ENCODE peak calls at places on chromosomes 11 and 22, in ten cellular contexts. One of them, this sample, is unnamed.

GRCh38 chr11:104588975-104589374 is 309.3 kb downstream of the CASP12 start:
- DNase-seq in lower lobe of right lung: no peak
- DNase-seq in cardiac muscle cell: peak
- DNase-seq in astrocyte: no peak
- DNase-seq in transverse colon: no peak
- DNase-seq in upper lobe of right lung: no peak
- DNase-seq in neural progenitor cell: no peak
- DNase-seq in endodermal cell: no peak
- DNase-seq in sigmoid colon: no peak
- DNase-seq in H9: no peak
- DNase-seq in this sample: no peak

GRCh38 chr11:10622957-10623787 is 54.7 kb upstream of the LYVE1 start:
- DNase-seq in endodermal cell: peak
- DNase-seq in transverse colon: no peak
- DNase-seq in neural progenitor cell: no peak
- DNase-seq in H9: no peak
- DNase-seq in lower lobe of right lung: no peak
- DNase-seq in astrocyte: no peak
- DNase-seq in sigmoid colon: peak
- DNase-seq in cardiac muscle cell: no peak
- DNase-seq in upper lobe of right lung: no peak
- DNase-seq in this sample: no peak

GRCh38 chr11:94845622-94846021 is 77.5 kb downstream of the AMOTL1 start:
- DNase-seq in transverse colon: no peak
- DNase-seq in neural progenitor cell: no peak
- DNase-seq in lower lobe of right lung: peak
- DNase-seq in astrocyte: no peak
- DNase-seq in endodermal cell: no peak
- DNase-seq in upper lobe of right lung: no peak
- DNase-seq in H9: no peak
- DNase-seq in cardiac muscle cell: no peak
- DNase-seq in sigmoid colon: peak
- DNase-seq in this sample: peak

GRCh38 chr11:70252844-70253243 is 17.6 kb upstream of the PPFIA1 start:
- DNase-seq in sigmoid colon: no peak
- DNase-seq in H9: no peak
- DNase-seq in transverse colon: no peak
- DNase-seq in endodermal cell: no peak
- DNase-seq in cardiac muscle cell: no peak
- DNase-seq in lower lobe of right lung: no peak
- DNase-seq in neural progenitor cell: no peak
- DNase-seq in upper lobe of right lung: no peak
- DNase-seq in astrocyte: no peak
- DNase-seq in this sample: no peak

GRCh38 chr22:47206819-47207218 is 444.4 kb downstream of the TBC1D22A start:
- DNase-seq in lower lobe of right lung: no peak
- DNase-seq in astrocyte: no peak
- DNase-seq in upper lobe of right lung: no peak
- DNase-seq in neural progenitor cell: no peak
- DNase-seq in transverse colon: no peak
- DNase-seq in sigmoid colon: peak
- DNase-seq in cardiac muscle cell: no peak
- DNase-seq in H9: no peak
- DNase-seq in endodermal cell: peak
- DNase-seq in this sample: no peak

GRCh38 chr11:110097459-110098012 is 4.3 kb downstream of the ZC3H12C start:
- DNase-seq in H9: no peak
- DNase-seq in sigmoid colon: no peak
- DNase-seq in cardiac muscle cell: no peak
- DNase-seq in transverse colon: no peak
- DNase-seq in lower lobe of right lung: no peak
- DNase-seq in upper lobe of right lung: no peak
- DNase-seq in neural progenitor cell: no peak
- DNase-seq in endodermal cell: no peak
- DNase-seq in astrocyte: no peak
- DNase-seq in this sample: no peak

GRCh38 chr22:20823264-20823663 is 35.3 kb downstream of the PI4KA start:
- DNase-seq in astrocyte: no peak
- DNase-seq in upper lobe of right lung: no peak
- DNase-seq in endodermal cell: no peak
- DNase-seq in transverse colon: no peak
- DNase-seq in cardiac muscle cell: no peak
- DNase-seq in sigmoid colon: no peak
- DNase-seq in neural progenitor cell: no peak
- DNase-seq in lower lobe of right lung: no peak
- DNase-seq in H9: no peak
- DNase-seq in this sample: no peak

GRCh38 chr11:134150195-134150903 is 73.4 kb downstream of the NCAPD3 start:
- DNase-seq in transverse colon: peak
- DNase-seq in neural progenitor cell: no peak
- DNase-seq in sigmoid colon: peak
- DNase-seq in H9: no peak
- DNase-seq in lower lobe of right lung: no peak
- DNase-seq in endodermal cell: no peak
- DNase-seq in cardiac muscle cell: no peak
- DNase-seq in astrocyte: no peak
- DNase-seq in upper lobe of right lung: no peak
- DNase-seq in this sample: no peak

GRCh38 chr11:57434640-57435546 is 8.0 kb upstream of the SLC43A3 start:
- DNase-seq in lower lobe of right lung: no peak
- DNase-seq in sigmoid colon: no peak
- DNase-seq in cardiac muscle cell: no peak
- DNase-seq in upper lobe of right lung: no peak
- DNase-seq in neural progenitor cell: no peak
- DNase-seq in endodermal cell: no peak
- DNase-seq in transverse colon: no peak
- DNase-seq in H9: no peak
- DNase-seq in astrocyte: peak
- DNase-seq in this sample: peak

GRCh38 chr11:43639224-43639623 is 41.3 kb upstream of the HSD17B12 start:
- DNase-seq in endodermal cell: no peak
- DNase-seq in transverse colon: no peak
- DNase-seq in neural progenitor cell: no peak
- DNase-seq in sigmoid colon: no peak
- DNase-seq in astrocyte: no peak
- DNase-seq in cardiac muscle cell: no peak
- DNase-seq in H9: no peak
- DNase-seq in lower lobe of right lung: no peak
- DNase-seq in upper lobe of right lung: no peak
- DNase-seq in this sample: no peak

GRCh38 chr22:22856364-22856763 is 31.3 kb upstream of the IGLL5 start:
- DNase-seq in astrocyte: no peak
- DNase-seq in H9: no peak
- DNase-seq in cardiac muscle cell: no peak
- DNase-seq in sigmoid colon: no peak
- DNase-seq in transverse colon: no peak
- DNase-seq in upper lobe of right lung: no peak
- DNase-seq in endodermal cell: no peak
- DNase-seq in neural progenitor cell: no peak
- DNase-seq in lower lobe of right lung: no peak
- DNase-seq in this sample: no peak

GRCh38 chr22:48757581-48757980 is 1070.1 kb downstream of the BRD1 start:
- DNase-seq in upper lobe of right lung: peak
- DNase-seq in neural progenitor cell: no peak
- DNase-seq in sigmoid colon: peak
- DNase-seq in endodermal cell: peak
- DNase-seq in astrocyte: no peak
- DNase-seq in H9: peak
- DNase-seq in transverse colon: no peak
- DNase-seq in cardiac muscle cell: no peak
- DNase-seq in lower lobe of right lung: peak
- DNase-seq in this sample: no peak

GRCh38 chr11:16013649-16014275 is 342.6 kb downstream of the SOX6 start:
- DNase-seq in upper lobe of right lung: no peak
- DNase-seq in astrocyte: peak
- DNase-seq in cardiac muscle cell: no peak
- DNase-seq in sigmoid colon: no peak
- DNase-seq in transverse colon: no peak
- DNase-seq in neural progenitor cell: no peak
- DNase-seq in endodermal cell: no peak
- DNase-seq in H9: no peak
- DNase-seq in lower lobe of right lung: no peak
- DNase-seq in this sample: no peak

GRCh38 chr22:48686694-48687302 is 1140.9 kb downstream of the BRD1 start:
- DNase-seq in neural progenitor cell: no peak
- DNase-seq in upper lobe of right lung: no peak
- DNase-seq in lower lobe of right lung: no peak
- DNase-seq in cardiac muscle cell: no peak
- DNase-seq in H9: no peak
- DNase-seq in sigmoid colon: no peak
- DNase-seq in endodermal cell: no peak
- DNase-seq in transverse colon: no peak
- DNase-seq in astrocyte: no peak
- DNase-seq in this sample: no peak

DNA sequence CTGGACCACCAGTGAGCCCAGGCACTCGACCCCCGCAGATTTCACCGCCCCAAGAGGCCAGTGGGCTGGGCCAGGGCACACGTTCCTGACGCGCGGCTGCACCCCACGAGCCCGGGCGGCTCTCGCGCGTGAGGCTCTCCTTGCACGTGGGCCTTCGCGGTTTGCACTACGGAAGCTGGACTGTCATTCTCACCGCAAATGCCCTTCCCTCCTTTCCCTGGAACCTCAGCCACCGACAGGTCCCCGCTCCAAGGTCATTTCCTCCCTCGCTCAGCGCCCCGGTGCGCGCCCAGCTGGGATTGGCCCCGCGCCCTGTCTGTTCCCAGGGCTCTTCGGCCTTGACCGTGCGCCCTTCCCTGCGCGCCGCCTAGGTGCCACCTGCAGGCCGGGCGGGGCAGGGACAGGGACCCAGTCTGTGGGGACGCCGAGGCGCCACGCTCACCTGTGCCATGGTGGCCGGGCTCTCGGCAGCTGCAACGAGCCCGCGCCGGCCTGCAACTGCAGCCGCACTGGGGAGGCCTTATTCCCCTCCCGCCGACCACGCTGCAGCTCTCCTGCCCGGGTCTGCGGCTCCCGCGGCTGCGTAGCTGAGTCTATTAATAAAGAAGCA is 2.1 kb upstream of the CPT1A start:
- DNase-seq in lower lobe of right lung: peak
- DNase-seq in neural progenitor cell: peak
- DNase-seq in transverse colon: peak
- DNase-seq in sigmoid colon: peak
- DNase-seq in endodermal cell: peak
- DNase-seq in upper lobe of right lung: peak
- DNase-seq in cardiac muscle cell: peak
- DNase-seq in astrocyte: peak
- DNase-seq in H9: peak
- DNase-seq in this sample: peak
- TF ChIP-seq CTCF in lower lobe of right lung: peak
- TF ChIP-seq CTCF in neural progenitor cell: peak
- TF ChIP-seq CTCF in transverse colon: peak
- TF ChIP-seq CTCF in sigmoid colon: peak
- TF ChIP-seq CTCF in endodermal cell: peak
- TF ChIP-seq CTCF in upper lobe of right lung: peak
- TF ChIP-seq CTCF in cardiac muscle cell: peak
- TF ChIP-seq CTCF in astrocyte: no peak
- TF ChIP-seq CTCF in H9: peak
- TF ChIP-seq CTCF in this sample: peak

DNA sequence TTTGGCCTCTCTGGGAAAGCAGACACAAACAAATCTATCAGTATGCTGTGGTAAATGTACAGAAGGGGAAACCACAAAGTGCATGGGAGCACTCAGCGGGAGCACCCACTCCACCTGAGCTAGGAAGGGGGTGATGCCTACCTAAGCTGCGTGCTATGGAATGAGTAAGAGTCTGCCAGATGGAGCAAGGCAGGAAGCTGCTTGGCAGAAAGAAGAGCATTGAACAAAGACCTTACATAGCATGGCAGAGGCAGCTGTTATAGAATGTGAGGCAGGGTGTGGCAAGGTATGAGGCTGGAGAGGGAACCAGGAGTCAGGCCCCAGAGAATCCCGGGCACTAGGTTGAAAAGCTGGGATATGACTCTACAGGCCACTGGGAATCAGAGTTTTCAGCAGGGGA is 13.8 kb upstream of the MTFP1 start:
- DNase-seq in endodermal cell: no peak
- DNase-seq in transverse colon: no peak
- DNase-seq in sigmoid colon: no peak
- DNase-seq in lower lobe of right lung: no peak
- DNase-seq in cardiac muscle cell: no peak
- DNase-seq in upper lobe of right lung: no peak
- DNase-seq in H9: no peak
- DNase-seq in neural progenitor cell: no peak
- DNase-seq in astrocyte: no peak
- DNase-seq in this sample: peak
- H3K27ac ChIP-seq in endodermal cell: no peak
- H3K27ac ChIP-seq in transverse colon: no peak
- H3K27ac ChIP-seq in sigmoid colon: no peak
- H3K27ac ChIP-seq in lower lobe of right lung: no peak
- H3K27ac ChIP-seq in cardiac muscle cell: no peak
- H3K27ac ChIP-seq in upper lobe of right lung: no peak
- H3K27ac ChIP-seq in H9: no peak
- H3K27ac ChIP-seq in neural progenitor cell: no peak
- H3K27ac ChIP-seq in astrocyte: no peak
- H3K27ac ChIP-seq in this sample: peak

GRCh38 chr22:19812910-19813309 is 41.8 kb downstream of the GNB1L start:
- DNase-seq in lower lobe of right lung: no peak
- DNase-seq in astrocyte: no peak
- DNase-seq in H9: no peak
- DNase-seq in neural progenitor cell: no peak
- DNase-seq in cardiac muscle cell: no peak
- DNase-seq in transverse colon: no peak
- DNase-seq in sigmoid colon: peak
- DNase-seq in endodermal cell: peak
- DNase-seq in upper lobe of right lung: no peak
- DNase-seq in this sample: no peak
- TF ChIP-seq CTCF in lower lobe of right lung: no peak
- TF ChIP-seq CTCF in astrocyte: no peak
- TF ChIP-seq CTCF in H9: no peak
- TF ChIP-seq CTCF in neural progenitor cell: no peak
- TF ChIP-seq CTCF in cardiac muscle cell: no peak
- TF ChIP-seq CTCF in transverse colon: no peak
- TF ChIP-seq CTCF in sigmoid colon: no peak
- TF ChIP-seq CTCF in endodermal cell: no peak
- TF ChIP-seq CTCF in upper lobe of right lung: no peak
- TF ChIP-seq CTCF in this sample: no peak

GRCh38 chr11:32332990-32333334 is 102.4 kb downstream of the WT1 start:
- DNase-seq in astrocyte: no peak
- DNase-seq in upper lobe of right lung: no peak
- DNase-seq in neural progenitor cell: no peak
- DNase-seq in lower lobe of right lung: no peak
- DNase-seq in H9: no peak
- DNase-seq in sigmoid colon: no peak
- DNase-seq in cardiac muscle cell: no peak
- DNase-seq in endodermal cell: no peak
- DNase-seq in transverse colon: no peak
- DNase-seq in this sample: no peak
- H3K27ac ChIP-seq in astrocyte: no peak
- H3K27ac ChIP-seq in upper lobe of right lung: no peak
- H3K27ac ChIP-seq in neural progenitor cell: no peak
- H3K27ac ChIP-seq in lower lobe of right lung: no peak
- H3K27ac ChIP-seq in H9: no peak
- H3K27ac ChIP-seq in sigmoid colon: peak
- H3K27ac ChIP-seq in cardiac muscle cell: no peak
- H3K27ac ChIP-seq in endodermal cell: no peak
- H3K27ac ChIP-seq in transverse colon: no peak
- H3K27ac ChIP-seq in this sample: no peak

This sample was measured in RWPE1.